ENCODE peak calls at places on chromosomes 7 and 10, in four cellular contexts. F, S, C and Q are unnamed samples.

GRCh38 chr7:66693331-66693730 is 47.2 kb upstream of the RABGEF1 start:
- DNase-seq in F (no peak), S (no peak), C (no peak), Q (no peak)

GRCh38 chr7:44159824-44160630 is 18.9 kb upstream of the MYL7 start:
- DNase-seq in F (no peak), S (no peak), C (no peak), Q (no peak)

GRCh38 chr7:116052006-116052405 is 21.4 kb upstream of the TFEC start:
- DNase-seq in F (no peak), S (no peak), C (peak; percentile 20), Q (no peak)

GRCh38 chr10:4067552-4068254 is 282.7 kb upstream of the KLF6 start:
- DNase-seq in F (no peak), S (no peak), C (no peak), Q (no peak)

GRCh38 chr7:19713676-19714075 is 4.8 kb upstream of the POLR1F start:
- DNase-seq in F (no peak), S (no peak), C (peak; percentile 39), Q (no peak)

GRCh38 chr10:43361532-43362190 is 9.8 kb upstream of the FXYD4 start:
- DNase-seq in F (no peak), S (no peak), C (no peak), Q (no peak)

GRCh38 chr10:128054163-128054970 is 71.9 kb downstream of the MKI67 start:
- DNase-seq in F (peak; percentile 77), S (no peak), C (no peak), Q (no peak)

GRCh38 chr7:43004076-43004475 is 71.9 kb downstream of the MRPL32 start:
- DNase-seq in F (no peak), S (no peak), C (peak; percentile 24), Q (no peak)

GRCh38 chr7:83791737-83792136 is 142.8 kb upstream of the SEMA3E start:
- DNase-seq in F (no peak), S (no peak), C (no peak), Q (no peak)

GRCh38 chr7:43884209-43884608 is 14.9 kb upstream of the MRPS24 start:
- DNase-seq in F (no peak), S (no peak), C (no peak), Q (no peak)

GRCh38 chr10:47025540-47026300 is 114.5 kb downstream of the PTPN20 start:
- DNase-seq in F (peak; percentile 67), S (peak; percentile 14), C (peak; percentile 70), Q (peak; percentile 89)

GRCh38 chr10:306654-307185 is 171.5 kb downstream of the ZMYND11 start:
- DNase-seq in F (peak; percentile 83), S (no peak), C (no peak), Q (no peak)

GRCh38 chr10:623039-623438 is 66.4 kb downstream of the DIP2C start:
- DNase-seq in F (peak; percentile 47), S (no peak), C (no peak), Q (no peak)

GRCh38 chr10:110914411-110914810 is 4.6 kb downstream of the BBIP1 start:
- DNase-seq in F (no peak), S (no peak), C (peak; percentile 54), Q (no peak)

GRCh38 chr10:37816290-37816689 is 41.1 kb downstream of the ZNF248 start:
- DNase-seq in F (no peak), S (no peak), C (no peak), Q (no peak)

GRCh38 chr10:505459-505858 is 184.0 kb downstream of the DIP2C start:
- DNase-seq in F (peak; percentile 31), S (no peak), C (no peak), Q (no peak)

GRCh38 chr10:119431768-119432135 is 110.8 kb downstream of the RGS10 start:
- DNase-seq in F (no peak), S (no peak), C (no peak), Q (no peak)

GRCh38 chr10:93206652-93207051 is 133.0 kb downstream of the CYP26A1 start:
- DNase-seq in F (no peak), S (no peak), C (no peak), Q (no peak)

GRCh38 chr7:20542594-20542993 is 72.9 kb upstream of the ABCB5 start:
- DNase-seq in F (no peak), S (peak; percentile 28), C (peak; percentile 40), Q (peak; percentile 68)

GRCh38 chr7:51070163-51070562 is 246.4 kb downstream of the COBL start:
- DNase-seq in F (no peak), S (no peak), C (peak; percentile 65), Q (no peak)

GRCh38 chr10:67763499-67764011 is 67.6 kb upstream of the CTNNA3 start:
- DNase-seq in F (peak; percentile 93), S (peak; percentile 83), C (peak; percentile 47), Q (peak; percentile 51)

GRCh38 chr7:77415474-77415821 is 701 bp downstream of the GSAP start:
- DNase-seq in F (peak; percentile 93), S (no peak), C (no peak), Q (no peak)

GRCh38 chr10:57952741-57953140 is 315.0 kb downstream of the IPMK start:
- DNase-seq in F (no peak), S (no peak), C (peak; percentile 43), Q (no peak)

GRCh38 chr7:121219031-121219430 is 109.8 kb upstream of the WNT16 start:
- DNase-seq in F (no peak), S (no peak), C (peak; percentile 24), Q (no peak)

GRCh38 chr7:44216019-44216418 is 15.2 kb downstream of the YKT6 start:
- DNase-seq in F (peak; percentile 54), S (no peak), C (no peak), Q (no peak)

GRCh38 chr7:110835889-110836288 is 255.0 kb upstream of the LRRN3 start:
- DNase-seq in F (no peak), S (no peak), C (no peak), Q (no peak)

GRCh38 chr10:4775808-4776207 is 50.2 kb upstream of the AKR1E2 start:
- DNase-seq in F (no peak), S (no peak), C (peak; percentile 70), Q (peak; percentile 26)

GRCh38 chr7:12031638-12032037 is 179.5 kb upstream of the TMEM106B start:
- DNase-seq in F (no peak), S (no peak), C (peak; percentile 58), Q (no peak)

GRCh38 chr7:125098377-125098970 is 168.8 kb upstream of the POT1 start:
- DNase-seq in F (no peak), S (no peak), C (peak; percentile 16), Q (no peak)

GRCh38 chr7:25913574-25914224 is 238.3 kb upstream of the NFE2L3 start:
- DNase-seq in F (no peak), S (no peak), C (no peak), Q (no peak)

GRCh38 chr7:13829231-13829630 is 160.2 kb downstream of the ETV1 start:
- DNase-seq in F (no peak), S (no peak), C (peak; percentile 12), Q (no peak)

GRCh38 chr7:128121731-128122576 is 90.7 kb upstream of the LRRC4 start:
- DNase-seq in F (peak; percentile 83), S (peak; percentile 37), C (no peak), Q (no peak)

GRCh38 chr7:364536-364935 is 74.6 kb downstream of the FOXL3 start:
- DNase-seq in F (peak; percentile 40), S (peak; percentile 8), C (no peak), Q (no peak)

GRCh38 chr7:123534383-123535260 is at the start of gene IQUB:
- DNase-seq in F (peak; percentile 98), S (peak; percentile 99), C (peak; percentile 91), Q (peak; percentile 90)

GRCh38 chr7:123537026-123537642 is 2.7 kb upstream of the IQUB start:
- DNase-seq in F (no peak), S (no peak), C (no peak), Q (no peak)

GRCh38 chr7:123533929-123534382 is 439 bp downstream of the IQUB start:
- DNase-seq in F (no peak), S (no peak), C (no peak), Q (no peak)

GRCh38 chr7:123535517-123535916 is 1.1 kb upstream of the IQUB start:
- DNase-seq in F (peak; percentile 82), S (no peak), C (no peak), Q (no peak)

DNA sequence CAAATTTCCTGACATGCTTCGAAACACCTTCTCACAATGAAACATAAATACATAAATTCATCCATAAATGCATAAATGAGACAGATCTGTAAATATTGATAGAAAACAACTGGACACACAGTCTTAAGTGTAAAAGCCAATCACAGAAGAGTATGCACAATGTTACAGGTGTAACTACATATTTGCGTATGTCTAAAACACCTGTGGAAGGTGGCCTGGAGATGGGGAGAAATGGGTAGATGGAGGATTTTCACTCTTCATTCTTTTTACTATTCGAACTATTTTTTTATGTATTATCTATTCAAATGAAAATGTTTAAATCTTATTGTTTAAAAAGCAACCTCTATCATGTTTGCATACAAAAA is 860 bp downstream of the IQUB start:
- DNase-seq in F (no peak), S (no peak), C (no peak), Q (no peak)
- H3K4me3 ChIP-seq in F (no peak overlapping the region), S (peak overlapping the region; percentile 78), C (no peak overlapping the region), Q (no peak overlapping the region)

GRCh38 chr7:100483728-100484635 is at the start of gene NYAP1:
- DNase-seq in F (no peak), S (peak; percentile 55), C (peak; percentile 31), Q (peak; percentile 19)

GRCh38 chr7:100485514-100485913 is 1.8 kb downstream of the NYAP1 start:
- DNase-seq in F (no peak), S (no peak), C (no peak), Q (no peak)

GRCh38 chr7:100486111-100486636 is 2.4 kb downstream of the NYAP1 start:
- DNase-seq in F (no peak), S (no peak), C (no peak), Q (no peak)

GRCh38 chr7:100483101-100483727 is 513 bp upstream of the NYAP1 start:
- DNase-seq in F (peak; percentile 95), S (peak; percentile 74), C (no peak), Q (peak; percentile 51)

GRCh38 chr7:100484636-100485114 is 948 bp downstream of the NYAP1 start:
- DNase-seq in F (no peak), S (no peak), C (no peak), Q (no peak)
- H3K4me3 ChIP-seq in F (no peak overlapping the region), S (no peak overlapping the region), C (no peak overlapping the region), Q (no peak overlapping the region)

GRCh38 chr10:86711237-86711956 is 43.1 kb downstream of the LDB3 start:
- DNase-seq in F (peak; percentile 96), S (peak; percentile 89), C (peak; percentile 87), Q (peak; percentile 91)

GRCh38 chr10:86708783-86709778 is 40.8 kb downstream of the LDB3 start:
- DNase-seq in F (peak; percentile 55), S (no peak), C (no peak), Q (no peak)

GRCh38 chr10:86709786-86710185 is 41.5 kb downstream of the LDB3 start:
- DNase-seq in F (peak; percentile 78), S (no peak), C (no peak), Q (no peak)

GRCh38 chr10:86711957-86712708 is 43.8 kb downstream of the LDB3 start:
- DNase-seq in F (peak; percentile 85), S (no peak), C (peak; percentile 49), Q (peak; percentile 25)

GRCh38 chr10:86710987-86711236 is 42.6 kb downstream of the LDB3 start:
- DNase-seq in F (no peak), S (no peak), C (no peak), Q (no peak)
- H3K4me3 ChIP-seq in F (peak overlapping the region; percentile 41), S (peak overlapping the region; percentile 77), C (peak overlapping the region; percentile 14), Q (peak overlapping the region; percentile 74)

DNA sequence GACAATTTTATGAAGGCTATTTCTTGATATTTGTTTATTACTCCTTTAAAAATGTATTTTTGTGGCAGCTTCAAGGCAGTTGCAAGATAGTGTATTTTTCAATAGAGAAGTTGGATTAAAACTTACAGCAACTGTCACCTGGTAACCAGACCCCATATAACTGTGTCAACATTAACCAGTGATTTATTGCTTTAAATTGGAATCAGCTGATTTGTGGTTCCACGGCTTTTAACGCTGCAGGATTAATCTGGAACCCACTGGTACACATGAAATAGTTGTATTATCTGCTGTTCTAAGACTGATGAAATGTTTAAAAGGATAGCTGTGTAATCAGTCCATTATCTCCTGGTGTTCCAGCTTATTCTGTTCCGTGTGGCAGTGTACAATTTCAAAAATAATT is 180.2 kb downstream of the CELF2 start:
- DNase-seq in F (no peak), S (no peak), C (no peak), Q (no peak)
- H3K4me3 ChIP-seq in F (no peak overlapping the region), S (peak overlapping the region; percentile 2), C (no peak overlapping the region), Q (no peak overlapping the region)